ENCODE peak calls at places on chromosomes 13 and 19, in five cellular contexts. N is HepG2, T is HEK293T, D is H1, K is GM12878. I is an unnamed sample.
A peak's percentile ranks its signal among the peaks of the same experiment; 100 is the strongest.

GRCh38 chr19:15671891-15672579 is 852 bp upstream of the CYP4F12 start:
- DNase-seq in N (no peak), T (no peak), D (no peak), K (no peak), I (no peak)

GRCh38 chr13:50587839-50588373 is 255.6 kb downstream of the DLEU7 start:
- DNase-seq in N (no peak), T (no peak), D (no peak), K (no peak), I (no peak)

GRCh38 chr13:80083516-80084085 is 257.3 kb downstream of the SPRY2 start:
- DNase-seq in N (no peak), T (no peak), D (no peak), K (no peak), I (no peak)

GRCh38 chr13:51632643-51633357 is 48.5 kb downstream of the WDFY2 start:
- DNase-seq in N (peak; percentile 77), T (no peak), D (no peak), K (no peak), I (peak; percentile 20)

GRCh38 chr13:48508001-48508400 is 24.9 kb downstream of the RCBTB2 start:
- DNase-seq in N (no peak), T (no peak), D (no peak), K (no peak), I (no peak)

GRCh38 chr13:42375663-42376062 is 103.7 kb downstream of the AKAP11 start:
- DNase-seq in N (no peak), T (no peak), D (no peak), K (no peak), I (no peak)

GRCh38 chr19:13146763-13147563 is 3.2 kb downstream of the STX10 start:
- DNase-seq in N (no peak), T (no peak), D (no peak), K (no peak), I (no peak)

GRCh38 chr13:51451134-51451466 is 1.7 kb downstream of the INTS6 start:
- DNase-seq in N (no peak), T (no peak), D (no peak), K (no peak), I (no peak)

GRCh38 chr13:73248711-73249580 is 190.1 kb downstream of the KLF5 start:
- DNase-seq in N (no peak), T (no peak), D (no peak), K (no peak), I (no peak)

GRCh38 chr13:38685974-38686571 is 804 bp upstream of the FREM2 start:
- DNase-seq in N (no peak), T (peak; percentile 52), D (no peak), K (no peak), I (peak; percentile 8)

GRCh38 chr19:13154911-13155471 is 4.8 kb downstream of the IER2 start:
- DNase-seq in N (peak; percentile 75), T (no peak), D (peak; percentile 90), K (no peak), I (peak; percentile 64)

GRCh38 chr19:13484141-13484540 is 22.1 kb downstream of the CACNA1A start:
- DNase-seq in N (no peak), T (no peak), D (no peak), K (no peak), I (no peak)

GRCh38 chr13:19070398-19070735 is 111.3 kb downstream of the TUBA3C start:
- DNase-seq in N (no peak), T (no peak), D (no peak), K (no peak), I (no peak)

GRCh38 chr19:55474269-55475265 is 1.9 kb upstream of the ZNF628 start:
- DNase-seq in N (no peak), T (no peak), D (no peak), K (no peak), I (no peak)

GRCh38 chr19:741506-742131 is 9.3 kb upstream of the MISP start:
- DNase-seq in N (peak; percentile 61), T (peak; percentile 52), D (no peak), K (no peak), I (peak; percentile 46)

GRCh38 chr19:38557205-38557799 is 60.5 kb downstream of the MAP4K1 start:
- DNase-seq in N (no peak), T (no peak), D (no peak), K (peak; percentile 85), I (no peak)
- TF ChIP-seq SUZ12 in N (no peak), T (no peak), D (no peak), K (no peak), I (no peak)

GRCh38 chr19:44924243-44924725 is 9.9 kb downstream of the APOC1 start:
- DNase-seq in N (peak; percentile 97), T (no peak), D (no peak), K (no peak), I (no peak)

GRCh38 chr19:44930088-44930487 is 11.9 kb upstream of the APOC4 start:
- DNase-seq in N (no peak), T (no peak), D (no peak), K (no peak), I (no peak)

GRCh38 chr19:44927746-44928145 is 13.3 kb downstream of the APOC1 start:
- DNase-seq in N (no peak), T (no peak), D (no peak), K (no peak), I (no peak)

DNA sequence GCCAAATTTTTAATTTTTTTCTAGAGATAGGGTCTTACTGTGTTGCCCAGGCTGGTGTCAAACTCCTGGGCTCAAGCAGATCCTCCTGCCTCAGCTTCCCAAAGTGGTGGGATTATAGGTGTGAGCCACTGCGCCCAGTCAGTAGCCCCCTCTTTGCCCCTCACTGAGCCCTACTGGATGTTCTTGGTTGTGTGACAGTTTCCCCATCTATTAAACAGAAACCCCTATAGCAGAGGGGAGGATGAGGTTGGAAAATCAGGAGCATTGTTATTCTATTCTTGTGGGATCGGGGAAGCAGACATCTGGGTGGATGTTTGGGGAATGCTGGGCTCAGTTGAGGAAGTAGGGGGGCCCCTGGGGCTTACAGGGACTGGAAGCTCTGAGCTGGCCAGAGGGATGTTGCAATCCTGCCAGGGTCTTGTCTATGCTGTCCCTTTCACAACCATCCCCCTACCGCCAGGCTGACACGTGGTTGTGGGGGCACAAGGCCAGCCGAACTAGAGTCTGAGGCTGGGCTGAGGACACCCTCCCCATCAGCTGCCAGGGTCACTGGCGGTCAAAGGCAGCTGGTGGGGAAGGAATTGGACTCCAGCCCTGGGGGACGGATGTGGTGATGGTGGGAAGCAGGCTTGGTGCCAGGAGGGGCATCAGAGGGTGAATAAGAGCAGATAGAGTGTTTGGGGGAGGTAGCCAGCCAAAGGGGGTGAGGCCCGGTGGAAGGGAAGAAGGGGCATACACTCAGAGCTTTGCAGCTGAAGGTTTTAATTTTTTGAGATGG is 10.9 kb downstream of the APOC1 start:
- DNase-seq in N (peak; percentile 95), T (no peak), D (no peak), K (no peak), I (no peak)
- TF ChIP-seq SUZ12 in N (no peak), T (no peak), D (no peak), K (no peak), I (no peak)

GRCh38 chr19:47123406-47123805 is 7.2 kb upstream of the SAE1 start:
- DNase-seq in N (no peak), T (no peak), D (no peak), K (no peak), I (no peak)

GRCh38 chr19:47122359-47123335 is 8.0 kb upstream of the SAE1 start:
- DNase-seq in N (peak; percentile 58), T (no peak), D (no peak), K (no peak), I (no peak)

GRCh38 chr19:47129579-47129978 is 1.1 kb upstream of the SAE1 start:
- DNase-seq in N (no peak), T (no peak), D (no peak), K (no peak), I (no peak)

GRCh38 chr19:47125669-47125938 is 5.0 kb upstream of the SAE1 start:
- DNase-seq in N (no peak), T (no peak), D (no peak), K (no peak), I (no peak)

GRCh38 chr19:47124937-47125668 is 5.5 kb upstream of the SAE1 start:
- DNase-seq in N (peak; percentile 78), T (peak; percentile 65), D (no peak), K (no peak), I (no peak)
- TF ChIP-seq SUZ12 in N (no peak), T (no peak), D (no peak), K (no peak), I (no peak)

GRCh38 chr19:44112802-44113137 is 429 bp upstream of the ZNF225 start:
- DNase-seq in N (no peak), T (no peak), D (no peak), K (no peak), I (no peak)

GRCh38 chr19:44113784-44114390 is 688 bp downstream of the ZNF225 start:
- DNase-seq in N (no peak), T (peak; percentile 9), D (no peak), K (no peak), I (no peak)

GRCh38 chr19:44109458-44109857 is 3.7 kb upstream of the ZNF225 start:
- DNase-seq in N (no peak), T (no peak), D (no peak), K (no peak), I (no peak)

GRCh38 chr19:44113138-44113783 is at the start of gene ZNF225:
- DNase-seq in N (peak; percentile 97), T (peak; percentile 89), D (peak; percentile 78), K (peak; percentile 87), I (peak; percentile 95)

GRCh38 chr19:44111910-44112463 is 1.2 kb upstream of the ZNF225 start:
- DNase-seq in N (no peak), T (no peak), D (peak; percentile 52), K (no peak), I (peak; percentile 79)
- TF ChIP-seq SUZ12 in N (no peak), T (no peak), D (no peak), K (no peak), I (no peak)

DNA sequence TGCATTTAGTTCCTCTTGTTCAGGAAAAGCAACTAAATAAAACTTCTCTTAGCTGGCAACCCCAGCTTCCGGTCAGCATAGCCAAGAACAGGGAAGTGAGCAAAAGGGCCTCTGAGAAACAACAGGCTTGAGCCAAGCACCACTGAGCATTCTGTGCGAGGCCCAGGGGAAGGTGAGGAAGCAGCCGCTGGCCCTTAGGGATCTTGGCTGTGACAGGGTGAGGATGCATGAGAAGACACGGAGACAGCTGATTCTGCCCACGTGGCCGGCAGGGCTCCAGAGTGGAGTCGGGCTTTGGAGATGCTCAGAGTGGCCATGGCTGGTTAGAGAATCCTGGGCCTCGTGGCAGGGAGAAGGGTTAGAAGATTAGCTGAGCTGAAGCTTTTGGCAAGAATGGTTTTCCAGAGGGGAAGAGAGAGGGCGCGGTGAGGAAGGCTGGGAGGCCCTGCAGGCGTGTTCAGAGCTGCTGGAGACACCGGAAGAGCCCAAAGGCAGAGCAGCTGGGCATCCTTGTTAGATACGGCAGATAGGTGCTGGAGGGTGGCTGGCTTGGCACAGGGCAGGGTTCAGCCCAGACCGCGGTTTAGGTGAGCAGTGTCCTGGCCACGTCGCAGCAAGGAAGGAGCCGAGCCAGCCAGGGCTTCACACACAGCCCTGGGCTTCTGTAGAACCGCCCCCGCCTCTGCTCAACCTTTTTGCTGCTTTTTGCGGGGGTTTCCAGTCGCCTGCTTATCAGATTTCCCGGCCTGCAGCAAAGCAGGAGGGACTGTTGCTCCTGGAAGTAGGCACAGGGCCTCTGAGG is 17.3 kb downstream of the UPF1 start:
- DNase-seq in N (no peak), T (no peak), D (no peak), K (no peak), I (no peak)
- TF ChIP-seq SUZ12 in N (no peak), T (no peak), D (no peak), K (no peak), I (no peak)

DNA sequence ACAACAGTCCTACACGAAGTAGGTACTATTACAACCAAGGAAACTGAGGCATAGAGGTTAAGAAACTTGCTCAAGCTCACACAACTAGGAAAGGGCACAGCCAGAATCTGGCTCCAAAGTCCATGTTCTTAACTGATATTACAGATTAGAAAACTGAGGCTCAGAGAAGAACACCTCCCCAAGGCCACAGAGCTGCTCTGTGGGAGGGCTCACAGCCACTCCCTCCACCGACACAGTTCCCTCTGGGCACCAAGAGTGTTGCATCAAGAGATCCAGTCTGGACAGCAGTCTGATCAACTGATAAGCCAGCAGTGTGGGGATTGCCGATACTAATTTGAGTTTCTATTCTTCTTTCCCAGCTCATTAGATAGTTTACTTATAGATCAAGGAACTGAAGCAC is 29.5 kb downstream of the SLC15A1 start:
- DNase-seq in N (no peak), T (no peak), D (no peak), K (no peak), I (no peak)
- TF ChIP-seq SUZ12 in N (no peak), T (no peak), D (no peak), K (no peak), I (no peak)